ENCODE peak calls at places on chromosomes 1 and 21, in eight cellular contexts. One of them, this sample, is unnamed. For H3K4me1, the result is how much of the 10 kb centered on the place peaks cover.

GRCh38 chr1:36906555-36906954 is 127.8 kb downstream of the GRIK3 start:
- DNase-seq in A673: no peak
- DNase-seq in mammary epithelial cell: no peak
- DNase-seq in left ventricle myocardium inferior: no peak
- DNase-seq in tibial artery: no peak
- DNase-seq in adipocyte: no peak
- DNase-seq in HAP-1: no peak
- DNase-seq in breast epithelium: no peak
- DNase-seq in this sample: no peak

GRCh38 chr1:198018529-198018928 is 101.4 kb downstream of the LHX9 start:
- DNase-seq in HAP-1: no peak
- DNase-seq in mammary epithelial cell: peak
- DNase-seq in breast epithelium: no peak
- DNase-seq in A673: peak
- DNase-seq in left ventricle myocardium inferior: no peak
- DNase-seq in tibial artery: no peak
- DNase-seq in adipocyte: peak
- DNase-seq in this sample: no peak

GRCh38 chr1:43348343-43348808 is 10.4 kb upstream of the CDC20 start:
- DNase-seq in breast epithelium: no peak
- DNase-seq in mammary epithelial cell: no peak
- DNase-seq in tibial artery: no peak
- DNase-seq in left ventricle myocardium inferior: no peak
- DNase-seq in HAP-1: no peak
- DNase-seq in A673: no peak
- DNase-seq in adipocyte: no peak
- DNase-seq in this sample: no peak

GRCh38 chr1:53625766-53626520 is 113.0 kb downstream of the GLIS1 start:
- DNase-seq in tibial artery: peak
- DNase-seq in A673: no peak
- DNase-seq in mammary epithelial cell: no peak
- DNase-seq in HAP-1: no peak
- DNase-seq in breast epithelium: peak
- DNase-seq in left ventricle myocardium inferior: no peak
- DNase-seq in adipocyte: peak
- DNase-seq in this sample: peak

GRCh38 chr21:37532868-37533780 is 166.6 kb downstream of the DYRK1A start:
- DNase-seq in mammary epithelial cell: peak
- DNase-seq in adipocyte: no peak
- DNase-seq in left ventricle myocardium inferior: no peak
- DNase-seq in A673: peak
- DNase-seq in breast epithelium: no peak
- DNase-seq in tibial artery: peak
- DNase-seq in HAP-1: no peak
- DNase-seq in this sample: no peak

GRCh38 chr1:7576946-7577657 is 194.0 kb upstream of the VAMP3 start:
- DNase-seq in A673: no peak
- DNase-seq in adipocyte: peak
- DNase-seq in breast epithelium: no peak
- DNase-seq in mammary epithelial cell: no peak
- DNase-seq in tibial artery: peak
- DNase-seq in HAP-1: no peak
- DNase-seq in left ventricle myocardium inferior: no peak
- DNase-seq in this sample: no peak

GRCh38 chr1:225004396-225004795 is 74.9 kb downstream of the DNAH14 start:
- DNase-seq in mammary epithelial cell: no peak
- DNase-seq in breast epithelium: no peak
- DNase-seq in adipocyte: no peak
- DNase-seq in left ventricle myocardium inferior: no peak
- DNase-seq in HAP-1: no peak
- DNase-seq in A673: no peak
- DNase-seq in tibial artery: no peak
- DNase-seq in this sample: no peak

GRCh38 chr1:167325151-167325550 is 104.5 kb downstream of the POU2F1 start:
- DNase-seq in A673: no peak
- DNase-seq in left ventricle myocardium inferior: no peak
- DNase-seq in adipocyte: no peak
- DNase-seq in HAP-1: no peak
- DNase-seq in tibial artery: no peak
- DNase-seq in breast epithelium: no peak
- DNase-seq in mammary epithelial cell: no peak
- DNase-seq in this sample: no peak

GRCh38 chr1:151790940-151791651 is 796 bp upstream of the TDRKH start:
- DNase-seq in A673: no peak
- DNase-seq in left ventricle myocardium inferior: no peak
- DNase-seq in breast epithelium: no peak
- DNase-seq in mammary epithelial cell: peak
- DNase-seq in tibial artery: no peak
- DNase-seq in HAP-1: no peak
- DNase-seq in adipocyte: peak
- DNase-seq in this sample: no peak

GRCh38 chr1:246492611-246493245 is 14.4 kb downstream of the SMYD3 start:
- DNase-seq in left ventricle myocardium inferior: peak
- DNase-seq in adipocyte: peak
- DNase-seq in mammary epithelial cell: peak
- DNase-seq in tibial artery: no peak
- DNase-seq in A673: peak
- DNase-seq in HAP-1: peak
- DNase-seq in breast epithelium: no peak
- DNase-seq in this sample: no peak

GRCh38 chr1:225657462-225657989 is 4.6 kb upstream of the ENAH start:
- DNase-seq in mammary epithelial cell: peak
- DNase-seq in breast epithelium: no peak
- DNase-seq in HAP-1: no peak
- DNase-seq in left ventricle myocardium inferior: no peak
- DNase-seq in adipocyte: peak
- DNase-seq in A673: peak
- DNase-seq in tibial artery: no peak
- DNase-seq in this sample: no peak

GRCh38 chr1:246794261-246795093 is 70.3 kb downstream of the SCCPDH start:
- DNase-seq in mammary epithelial cell: peak
- DNase-seq in HAP-1: no peak
- DNase-seq in breast epithelium: no peak
- DNase-seq in left ventricle myocardium inferior: no peak
- DNase-seq in adipocyte: peak
- DNase-seq in A673: no peak
- DNase-seq in tibial artery: peak
- DNase-seq in this sample: no peak

GRCh38 chr1:924619-925323 is 1.0 kb downstream of the SAMD11 start:
- DNase-seq in tibial artery: no peak
- DNase-seq in mammary epithelial cell: peak
- DNase-seq in breast epithelium: no peak
- DNase-seq in left ventricle myocardium inferior: no peak
- DNase-seq in adipocyte: peak
- DNase-seq in HAP-1: peak
- DNase-seq in A673: peak
- DNase-seq in this sample: no peak

GRCh38 chr21:18622383-18622782 is 218.8 kb upstream of the TMPRSS15 start:
- DNase-seq in HAP-1: no peak
- DNase-seq in mammary epithelial cell: no peak
- DNase-seq in A673: no peak
- DNase-seq in breast epithelium: no peak
- DNase-seq in adipocyte: no peak
- DNase-seq in tibial artery: no peak
- DNase-seq in left ventricle myocardium inferior: no peak
- DNase-seq in this sample: no peak

GRCh38 chr1:223248001-223248786 is 105.1 kb upstream of the TLR5 start:
- DNase-seq in A673: no peak
- DNase-seq in left ventricle myocardium inferior: no peak
- DNase-seq in tibial artery: no peak
- DNase-seq in adipocyte: no peak
- DNase-seq in HAP-1: no peak
- DNase-seq in breast epithelium: no peak
- DNase-seq in mammary epithelial cell: no peak
- DNase-seq in this sample: peak

GRCh38 chr1:19437911-19438310 is 47.4 kb downstream of the CAPZB start:
- DNase-seq in mammary epithelial cell: no peak
- DNase-seq in HAP-1: no peak
- DNase-seq in A673: no peak
- DNase-seq in left ventricle myocardium inferior: peak
- DNase-seq in adipocyte: no peak
- DNase-seq in breast epithelium: no peak
- DNase-seq in tibial artery: peak
- DNase-seq in this sample: peak

GRCh38 chr1:19436716-19437476 is 48.4 kb downstream of the CAPZB start:
- DNase-seq in tibial artery: peak
- DNase-seq in breast epithelium: peak
- DNase-seq in left ventricle myocardium inferior: peak
- DNase-seq in HAP-1: no peak
- DNase-seq in mammary epithelial cell: peak
- DNase-seq in adipocyte: peak
- DNase-seq in A673: no peak
- DNase-seq in this sample: no peak

GRCh38 chr1:19441048-19441447 is 44.3 kb downstream of the CAPZB start:
- DNase-seq in HAP-1: no peak
- DNase-seq in breast epithelium: no peak
- DNase-seq in left ventricle myocardium inferior: no peak
- DNase-seq in adipocyte: no peak
- DNase-seq in tibial artery: peak
- DNase-seq in A673: no peak
- DNase-seq in mammary epithelial cell: no peak
- DNase-seq in this sample: no peak

GRCh38 chr1:19438552-19439196 is 46.7 kb downstream of the CAPZB start:
- DNase-seq in mammary epithelial cell: peak
- DNase-seq in left ventricle myocardium inferior: no peak
- DNase-seq in breast epithelium: no peak
- DNase-seq in HAP-1: no peak
- DNase-seq in adipocyte: no peak
- DNase-seq in tibial artery: no peak
- DNase-seq in A673: no peak
- DNase-seq in this sample: no peak

GRCh38 chr1:19439464-19440171 is 45.7 kb downstream of the CAPZB start:
- DNase-seq in A673: peak
- DNase-seq in HAP-1: no peak
- DNase-seq in mammary epithelial cell: no peak
- DNase-seq in adipocyte: no peak
- DNase-seq in tibial artery: peak
- DNase-seq in breast epithelium: no peak
- DNase-seq in left ventricle myocardium inferior: peak
- DNase-seq in this sample: no peak
- H3K4me1 ChIP-seq in A673: half or more
- H3K4me1 ChIP-seq in HAP-1: under half
- H3K4me1 ChIP-seq in mammary epithelial cell: half or more
- H3K4me1 ChIP-seq in adipocyte: half or more
- H3K4me1 ChIP-seq in tibial artery: half or more
- H3K4me1 ChIP-seq in breast epithelium: half or more
- H3K4me1 ChIP-seq in left ventricle myocardium inferior: half or more
- H3K4me1 ChIP-seq in this sample: half or more

DNA sequence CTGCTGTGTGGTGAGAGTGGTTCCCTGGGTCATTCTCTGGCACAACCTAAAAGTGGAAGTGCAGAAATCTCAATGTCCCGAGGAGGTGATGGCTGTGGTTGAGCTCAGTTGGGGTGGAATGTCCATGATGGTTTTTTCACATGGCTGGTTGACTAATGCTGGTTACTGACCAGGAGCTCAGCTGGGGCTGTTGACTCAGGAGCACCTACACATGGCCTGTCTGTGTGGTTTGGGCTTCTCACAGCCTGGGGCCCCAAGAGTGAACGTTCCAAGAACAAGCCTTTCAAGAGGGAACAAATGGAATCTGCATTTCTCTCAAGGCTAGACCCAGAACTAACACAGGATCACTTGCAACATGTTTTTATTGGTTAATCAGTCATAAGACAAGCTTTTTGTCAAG is 6.5 kb upstream of the KANK4 start:
- DNase-seq in HAP-1: no peak
- DNase-seq in adipocyte: peak
- DNase-seq in mammary epithelial cell: peak
- DNase-seq in A673: no peak
- DNase-seq in tibial artery: no peak
- DNase-seq in breast epithelium: no peak
- DNase-seq in left ventricle myocardium inferior: no peak
- DNase-seq in this sample: no peak
- H3K4me1 ChIP-seq in HAP-1: under half
- H3K4me1 ChIP-seq in adipocyte: under half
- H3K4me1 ChIP-seq in mammary epithelial cell: under half
- H3K4me1 ChIP-seq in A673: under half
- H3K4me1 ChIP-seq in tibial artery: under half
- H3K4me1 ChIP-seq in breast epithelium: under half
- H3K4me1 ChIP-seq in left ventricle myocardium inferior: under half
- H3K4me1 ChIP-seq in this sample: under half

GRCh38 chr1:235325854-235326253 is 2.1 kb downstream of the ARID4B start:
- DNase-seq in adipocyte: no peak
- DNase-seq in breast epithelium: no peak
- DNase-seq in mammary epithelial cell: no peak
- DNase-seq in left ventricle myocardium inferior: no peak
- DNase-seq in tibial artery: no peak
- DNase-seq in A673: no peak
- DNase-seq in HAP-1: no peak
- DNase-seq in this sample: no peak

GRCh38 chr1:235327559-235328270 is at the start of gene ARID4B:
- DNase-seq in left ventricle myocardium inferior: peak
- DNase-seq in HAP-1: no peak
- DNase-seq in mammary epithelial cell: no peak
- DNase-seq in tibial artery: no peak
- DNase-seq in breast epithelium: peak
- DNase-seq in A673: no peak
- DNase-seq in adipocyte: no peak
- DNase-seq in this sample: no peak

GRCh38 chr1:235324296-235324695 is 3.7 kb downstream of the ARID4B start:
- DNase-seq in adipocyte: no peak
- DNase-seq in A673: no peak
- DNase-seq in left ventricle myocardium inferior: no peak
- DNase-seq in mammary epithelial cell: no peak
- DNase-seq in breast epithelium: no peak
- DNase-seq in tibial artery: no peak
- DNase-seq in HAP-1: no peak
- DNase-seq in this sample: no peak

GRCh38 chr1:235326719-235327558 is 1.0 kb downstream of the ARID4B start:
- DNase-seq in tibial artery: peak
- DNase-seq in adipocyte: peak
- DNase-seq in A673: peak
- DNase-seq in HAP-1: peak
- DNase-seq in left ventricle myocardium inferior: peak
- DNase-seq in breast epithelium: no peak
- DNase-seq in mammary epithelial cell: peak
- DNase-seq in this sample: peak

DNA sequence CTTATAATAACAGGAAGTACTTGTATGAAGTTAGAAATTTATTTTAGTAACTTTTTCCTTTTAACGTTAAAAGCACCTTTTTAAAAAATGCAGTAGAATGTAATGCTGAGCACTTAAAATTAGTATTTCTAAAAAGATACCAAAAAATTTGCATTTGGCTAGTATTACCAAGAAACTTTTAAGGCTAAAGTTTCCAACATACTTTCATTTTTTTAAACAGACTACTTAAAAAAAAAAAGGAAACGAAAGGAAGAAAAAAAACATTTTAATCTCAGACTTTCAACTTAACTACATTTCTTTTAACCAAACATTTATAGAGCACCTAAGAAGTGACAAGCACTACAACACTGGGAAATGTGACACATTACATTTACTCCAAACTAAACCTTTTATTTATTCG is 2.8 kb downstream of the ARID4B start:
- DNase-seq in mammary epithelial cell: no peak
- DNase-seq in breast epithelium: no peak
- DNase-seq in left ventricle myocardium inferior: no peak
- DNase-seq in tibial artery: no peak
- DNase-seq in A673: no peak
- DNase-seq in HAP-1: no peak
- DNase-seq in adipocyte: no peak
- DNase-seq in this sample: no peak
- H3K4me1 ChIP-seq in mammary epithelial cell: under half
- H3K4me1 ChIP-seq in breast epithelium: under half
- H3K4me1 ChIP-seq in left ventricle myocardium inferior: half or more
- H3K4me1 ChIP-seq in tibial artery: half or more
- H3K4me1 ChIP-seq in A673: under half
- H3K4me1 ChIP-seq in HAP-1: under half
- H3K4me1 ChIP-seq in adipocyte: under half
- H3K4me1 ChIP-seq in this sample: half or more

GRCh38 chr1:181090653-181091126 is 2.2 kb downstream of the IER5 start:
- DNase-seq in tibial artery: no peak
- DNase-seq in breast epithelium: no peak
- DNase-seq in left ventricle myocardium inferior: no peak
- DNase-seq in A673: no peak
- DNase-seq in mammary epithelial cell: peak
- DNase-seq in adipocyte: peak
- DNase-seq in HAP-1: no peak
- DNase-seq in this sample: no peak
- H3K4me1 ChIP-seq in tibial artery: under half
- H3K4me1 ChIP-seq in breast epithelium: under half
- H3K4me1 ChIP-seq in left ventricle myocardium inferior: half or more
- H3K4me1 ChIP-seq in A673: half or more
- H3K4me1 ChIP-seq in mammary epithelial cell: under half
- H3K4me1 ChIP-seq in adipocyte: under half
- H3K4me1 ChIP-seq in HAP-1: under half
- H3K4me1 ChIP-seq in this sample: under half